ENCODE peak calls at places on chromosomes 5 and 9, in ten cellular contexts. D is body of pancreas; Q is GM23248; L is kidney; Y is nephron progenitor cell; G is activated CD8-positive, alpha-beta T cell treated with anti-CD3 and anti-CD28 coated beads for 36 hours; X is sciatic nerve; V is mesenchymal stem cell; Z is activated CD4-positive, alpha-beta T cell treated with anti-CD3 and anti-CD28 coated beads for 48 hours; U is amygdala. O is an unnamed sample.

GRCh38 chr5:171418982-171419662 is at the start of gene FGF18:
- DNase-seq in D (peak; percentile 37), Q (peak; percentile 68), L (peak; percentile 85), Y (peak; percentile 77), G (peak; percentile 58), X (peak; percentile 69), V (peak; percentile 61), Z (peak; percentile 49), U (no peak), O (no peak)

GRCh38 chr9:89175739-89176360 is 2.8 kb downstream of the SHC3 start:
- DNase-seq in D (peak; percentile 36), Q (no peak), L (no peak), Y (no peak), G (no peak), X (no peak), V (no peak), Z (no peak), U (no peak), O (no peak)

GRCh38 chr9:137220317-137221094 is 1.5 kb downstream of the RNF208 start:
- DNase-seq in D (no peak), Q (no peak), L (no peak), Y (no peak), G (no peak), X (no peak), V (no peak), Z (no peak), U (no peak), O (no peak)

GRCh38 chr9:70407081-70407503 is 7.4 kb downstream of the KLF9 start:
- DNase-seq in D (no peak), Q (peak; percentile 84), L (no peak), Y (no peak), G (no peak), X (no peak), V (peak; percentile 98), Z (no peak), U (no peak), O (no peak)

GRCh38 chr9:76905984-76906861 is at the start of gene PRUNE2:
- DNase-seq in D (peak; percentile 60), Q (peak; percentile 83), L (peak; percentile 92), Y (peak; percentile 93), G (peak; percentile 56), X (peak; percentile 62), V (peak; percentile 72), Z (peak; percentile 49), U (peak; percentile 72), O (peak; percentile 74)

GRCh38 chr9:87445646-87446045 is 52.0 kb upstream of the DAPK1 start:
- DNase-seq in D (peak; percentile 54), Q (peak; percentile 39), L (no peak), Y (peak; percentile 26), G (peak; percentile 31), X (no peak), V (peak; percentile 40), Z (peak; percentile 15), U (peak; percentile 9), O (peak; percentile 83)

GRCh38 chr5:162372265-162372664 is 304.7 kb downstream of the GABRG2 start:
- DNase-seq in D (no peak), Q (no peak), L (no peak), Y (no peak), G (no peak), X (no peak), V (no peak), Z (no peak), U (no peak), O (peak; percentile 17)

GRCh38 chr5:154095819-154096380 is 57.1 kb downstream of the MFAP3 start:
- DNase-seq in D (no peak), Q (peak; percentile 23), L (no peak), Y (no peak), G (no peak), X (no peak), V (no peak), Z (no peak), U (no peak), O (peak; percentile 18)

GRCh38 chr5:141598389-141599360 is 20.1 kb downstream of the DIAPH1 start:
- DNase-seq in D (no peak), Q (peak; percentile 77), L (no peak), Y (no peak), G (no peak), X (no peak), V (no peak), Z (no peak), U (no peak), O (no peak)

GRCh38 chr5:179238628-179238970 is 106.7 kb downstream of the ADAMTS2 start:
- DNase-seq in D (no peak), Q (no peak), L (no peak), Y (no peak), G (no peak), X (no peak), V (no peak), Z (no peak), U (no peak), O (no peak)

GRCh38 chr9:136978073-136978864 is 965 bp downstream of the PTGDS start:
- DNase-seq in D (peak; percentile 65), Q (peak; percentile 77), L (peak; percentile 94), Y (peak; percentile 93), G (peak; percentile 76), X (peak; percentile 93), V (peak; percentile 66), Z (peak; percentile 81), U (peak; percentile 93), O (peak; percentile 95)

O was measured in Ammon's horn.